ENCODE peak calls at places on chromosomes 11 and 22, in four cellular contexts. One of them, this sample, is unnamed.

GRCh38 chr22:17098379-17098819 is 13.6 kb downstream of the IL17RA start:
- DNase-seq in A172: no peak
- DNase-seq in activated T-cell treated with anti-CD3 and anti-CD28 coated beads, Interleukin-2, amount 50 U/mL, for 72 hours: no peak
- DNase-seq in cardiac fibroblast: no peak
- DNase-seq in this sample: no peak

GRCh38 chr11:88318017-88318416 is 19.5 kb downstream of the CTSC start:
- DNase-seq in A172: no peak
- DNase-seq in activated T-cell treated with anti-CD3 and anti-CD28 coated beads, Interleukin-2, amount 50 U/mL, for 72 hours: no peak
- DNase-seq in cardiac fibroblast: no peak
- DNase-seq in this sample: no peak

GRCh38 chr11:15471028-15471708 is 356.4 kb downstream of the INSC start:
- DNase-seq in A172: no peak
- DNase-seq in activated T-cell treated with anti-CD3 and anti-CD28 coated beads, Interleukin-2, amount 50 U/mL, for 72 hours: no peak
- DNase-seq in cardiac fibroblast: no peak
- DNase-seq in this sample: no peak

GRCh38 chr22:32650553-32651345 is 150.8 kb upstream of the TIMP3 start:
- DNase-seq in A172: peak; percentile 40
- DNase-seq in activated T-cell treated with anti-CD3 and anti-CD28 coated beads, Interleukin-2, amount 50 U/mL, for 72 hours: no peak
- DNase-seq in cardiac fibroblast: no peak
- DNase-seq in this sample: no peak

GRCh38 chr11:67373916-67374570 is 645 bp upstream of the CLCF1 start:
- DNase-seq in A172: peak; percentile 99
- DNase-seq in activated T-cell treated with anti-CD3 and anti-CD28 coated beads, Interleukin-2, amount 50 U/mL, for 72 hours: peak; percentile 72
- DNase-seq in cardiac fibroblast: peak; percentile 97
- DNase-seq in this sample: peak; percentile 80

GRCh38 chr11:118851970-118852369 is 31.7 kb upstream of the CXCR5 start:
- DNase-seq in A172: no peak
- DNase-seq in activated T-cell treated with anti-CD3 and anti-CD28 coated beads, Interleukin-2, amount 50 U/mL, for 72 hours: no peak
- DNase-seq in cardiac fibroblast: no peak
- DNase-seq in this sample: no peak

GRCh38 chr22:18064636-18065035 is 13.2 kb upstream of the PEX26 start:
- DNase-seq in A172: no peak
- DNase-seq in activated T-cell treated with anti-CD3 and anti-CD28 coated beads, Interleukin-2, amount 50 U/mL, for 72 hours: no peak
- DNase-seq in cardiac fibroblast: no peak
- DNase-seq in this sample: peak; percentile 63

GRCh38 chr11:97202613-97203292 is 812.9 kb downstream of the JRKL start:
- DNase-seq in A172: no peak
- DNase-seq in activated T-cell treated with anti-CD3 and anti-CD28 coated beads, Interleukin-2, amount 50 U/mL, for 72 hours: no peak
- DNase-seq in cardiac fibroblast: no peak
- DNase-seq in this sample: no peak

GRCh38 chr11:61503135-61503770 is 5.3 kb upstream of the LRRC10B start:
- DNase-seq in A172: no peak
- DNase-seq in activated T-cell treated with anti-CD3 and anti-CD28 coated beads, Interleukin-2, amount 50 U/mL, for 72 hours: no peak
- DNase-seq in cardiac fibroblast: no peak
- DNase-seq in this sample: no peak

GRCh38 chr22:20741634-20742581 is 32.0 kb upstream of the SERPIND1 start:
- DNase-seq in A172: peak; percentile 8
- DNase-seq in activated T-cell treated with anti-CD3 and anti-CD28 coated beads, Interleukin-2, amount 50 U/mL, for 72 hours: peak; percentile 32
- DNase-seq in cardiac fibroblast: peak; percentile 21
- DNase-seq in this sample: peak; percentile 30

GRCh38 chr11:62669420-62670161 is 1.9 kb upstream of the UQCC3 start:
- DNase-seq in A172: no peak
- DNase-seq in activated T-cell treated with anti-CD3 and anti-CD28 coated beads, Interleukin-2, amount 50 U/mL, for 72 hours: no peak
- DNase-seq in cardiac fibroblast: no peak
- DNase-seq in this sample: no peak

GRCh38 chr11:26841818-26842457 is 120.1 kb upstream of the SLC5A12 start:
- DNase-seq in A172: peak; percentile 9
- DNase-seq in activated T-cell treated with anti-CD3 and anti-CD28 coated beads, Interleukin-2, amount 50 U/mL, for 72 hours: no peak
- DNase-seq in cardiac fibroblast: peak; percentile 84
- DNase-seq in this sample: peak; percentile 79

GRCh38 chr11:128022007-128022368 is 565.4 kb downstream of the ETS1 start:
- DNase-seq in A172: peak; percentile 25
- DNase-seq in activated T-cell treated with anti-CD3 and anti-CD28 coated beads, Interleukin-2, amount 50 U/mL, for 72 hours: no peak
- DNase-seq in cardiac fibroblast: peak; percentile 62
- DNase-seq in this sample: peak; percentile 53

GRCh38 chr11:16043617-16044016 is 312.7 kb downstream of the SOX6 start:
- DNase-seq in A172: no peak
- DNase-seq in activated T-cell treated with anti-CD3 and anti-CD28 coated beads, Interleukin-2, amount 50 U/mL, for 72 hours: no peak
- DNase-seq in cardiac fibroblast: no peak
- DNase-seq in this sample: no peak

GRCh38 chr11:20000393-20001134 is 159.7 kb downstream of the DBX1 start:
- DNase-seq in A172: no peak
- DNase-seq in activated T-cell treated with anti-CD3 and anti-CD28 coated beads, Interleukin-2, amount 50 U/mL, for 72 hours: no peak
- DNase-seq in cardiac fibroblast: no peak
- DNase-seq in this sample: no peak

GRCh38 chr11:70423523-70424505 is 25.5 kb downstream of the CTTN start:
- DNase-seq in A172: peak; percentile 97
- DNase-seq in activated T-cell treated with anti-CD3 and anti-CD28 coated beads, Interleukin-2, amount 50 U/mL, for 72 hours: peak; percentile 65
- DNase-seq in cardiac fibroblast: peak; percentile 76
- DNase-seq in this sample: no peak

GRCh38 chr22:48866906-48867597 is 960.6 kb downstream of the BRD1 start:
- DNase-seq in A172: no peak
- DNase-seq in activated T-cell treated with anti-CD3 and anti-CD28 coated beads, Interleukin-2, amount 50 U/mL, for 72 hours: no peak
- DNase-seq in cardiac fibroblast: no peak
- DNase-seq in this sample: no peak

GRCh38 chr11:12764187-12764914 is 90.1 kb downstream of the TEAD1 start:
- DNase-seq in A172: no peak
- DNase-seq in activated T-cell treated with anti-CD3 and anti-CD28 coated beads, Interleukin-2, amount 50 U/mL, for 72 hours: no peak
- DNase-seq in cardiac fibroblast: no peak
- DNase-seq in this sample: no peak

GRCh38 chr11:1563149-1563638 is 8.9 kb downstream of the DUSP8 start:
- DNase-seq in A172: no peak
- DNase-seq in activated T-cell treated with anti-CD3 and anti-CD28 coated beads, Interleukin-2, amount 50 U/mL, for 72 hours: no peak
- DNase-seq in cardiac fibroblast: no peak
- DNase-seq in this sample: no peak

GRCh38 chr11:28738549-28738948 is 630.4 kb downstream of the METTL15 start:
- DNase-seq in A172: peak; percentile 58
- DNase-seq in activated T-cell treated with anti-CD3 and anti-CD28 coated beads, Interleukin-2, amount 50 U/mL, for 72 hours: no peak
- DNase-seq in cardiac fibroblast: no peak
- DNase-seq in this sample: peak; percentile 26

GRCh38 chr11:10459029-10459970 is 4.2 kb downstream of the AMPD3 start:
- DNase-seq in A172: no peak
- DNase-seq in activated T-cell treated with anti-CD3 and anti-CD28 coated beads, Interleukin-2, amount 50 U/mL, for 72 hours: peak; percentile 67
- DNase-seq in cardiac fibroblast: no peak
- DNase-seq in this sample: no peak

GRCh38 chr22:35071784-35072183 is 5.8 kb downstream of the ISX start:
- DNase-seq in A172: no peak
- DNase-seq in activated T-cell treated with anti-CD3 and anti-CD28 coated beads, Interleukin-2, amount 50 U/mL, for 72 hours: no peak
- DNase-seq in cardiac fibroblast: no peak
- DNase-seq in this sample: peak; percentile 76

GRCh38 chr11:48052183-48053040 is 72.1 kb downstream of the PTPRJ start:
- DNase-seq in A172: peak; percentile 62
- DNase-seq in activated T-cell treated with anti-CD3 and anti-CD28 coated beads, Interleukin-2, amount 50 U/mL, for 72 hours: no peak
- DNase-seq in cardiac fibroblast: peak; percentile 60
- DNase-seq in this sample: no peak

GRCh38 chr11:17989306-17989705 is 23.5 kb downstream of the SERGEF start:
- DNase-seq in A172: no peak
- DNase-seq in activated T-cell treated with anti-CD3 and anti-CD28 coated beads, Interleukin-2, amount 50 U/mL, for 72 hours: no peak
- DNase-seq in cardiac fibroblast: no peak
- DNase-seq in this sample: no peak

GRCh38 chr11:83573097-83573496 is 286.9 kb upstream of the CCDC90B start:
- DNase-seq in A172: peak; percentile 39
- DNase-seq in activated T-cell treated with anti-CD3 and anti-CD28 coated beads, Interleukin-2, amount 50 U/mL, for 72 hours: no peak
- DNase-seq in cardiac fibroblast: peak; percentile 11
- DNase-seq in this sample: peak; percentile 15

GRCh38 chr11:32893091-32893946 is 708 bp downstream of the QSER1 start:
- DNase-seq in A172: no peak
- DNase-seq in activated T-cell treated with anti-CD3 and anti-CD28 coated beads, Interleukin-2, amount 50 U/mL, for 72 hours: peak; percentile 66
- DNase-seq in cardiac fibroblast: peak; percentile 46
- DNase-seq in this sample: peak; percentile 31

GRCh38 chr22:41517172-41518047 is 26.9 kb downstream of the POLR3H start:
- DNase-seq in A172: peak; percentile 42
- DNase-seq in activated T-cell treated with anti-CD3 and anti-CD28 coated beads, Interleukin-2, amount 50 U/mL, for 72 hours: peak; percentile 58
- DNase-seq in cardiac fibroblast: peak; percentile 71
- DNase-seq in this sample: peak; percentile 24

GRCh38 chr11:63999349-64000025 is 13.2 kb downstream of the OTUB1 start:
- DNase-seq in A172: no peak
- DNase-seq in activated T-cell treated with anti-CD3 and anti-CD28 coated beads, Interleukin-2, amount 50 U/mL, for 72 hours: peak; percentile 56
- DNase-seq in cardiac fibroblast: peak; percentile 45
- DNase-seq in this sample: peak; percentile 84

GRCh38 chr11:22193348-22194051 is 615 bp downstream of the ANO5 start:
- DNase-seq in A172: no peak
- DNase-seq in activated T-cell treated with anti-CD3 and anti-CD28 coated beads, Interleukin-2, amount 50 U/mL, for 72 hours: no peak
- DNase-seq in cardiac fibroblast: no peak
- DNase-seq in this sample: no peak

GRCh38 chr11:120078397-120078796 is 59.5 kb downstream of the TRIM29 start:
- DNase-seq in A172: no peak
- DNase-seq in activated T-cell treated with anti-CD3 and anti-CD28 coated beads, Interleukin-2, amount 50 U/mL, for 72 hours: no peak
- DNase-seq in cardiac fibroblast: no peak
- DNase-seq in this sample: no peak

GRCh38 chr11:85154294-85154693 is 472.9 kb downstream of the DLG2 start:
- DNase-seq in A172: no peak
- DNase-seq in activated T-cell treated with anti-CD3 and anti-CD28 coated beads, Interleukin-2, amount 50 U/mL, for 72 hours: no peak
- DNase-seq in cardiac fibroblast: no peak
- DNase-seq in this sample: no peak

GRCh38 chr11:97557399-97557798 is 1167.6 kb downstream of the JRKL start:
- DNase-seq in A172: no peak
- DNase-seq in activated T-cell treated with anti-CD3 and anti-CD28 coated beads, Interleukin-2, amount 50 U/mL, for 72 hours: no peak
- DNase-seq in cardiac fibroblast: peak; percentile 56
- DNase-seq in this sample: no peak

GRCh38 chr11:1301220-1302000 is 8.0 kb downstream of the TOLLIP start:
- DNase-seq in A172: no peak
- DNase-seq in activated T-cell treated with anti-CD3 and anti-CD28 coated beads, Interleukin-2, amount 50 U/mL, for 72 hours: no peak
- DNase-seq in cardiac fibroblast: no peak
- DNase-seq in this sample: no peak